ENCODE peak calls at places on chromosomes 2 and 18, in six cellular contexts. F, M, D, V, A and Z are unnamed samples.

GRCh38 chr2:27559228-27559627 is 23.6 kb upstream of the ZNF512 start:
- DNase-seq in F (no peak), M (no peak), D (no peak), V (no peak), A (no peak), Z (no peak)

GRCh38 chr2:232731470-232731869 is 34.3 kb downstream of the GIGYF2 start:
- DNase-seq in F (no peak), M (no peak), D (no peak), V (no peak), A (no peak), Z (no peak)

GRCh38 chr18:35513181-35513932 is 15.6 kb upstream of the INO80C start:
- DNase-seq in F (no peak), M (no peak), D (no peak), V (peak; percentile 19), A (no peak), Z (peak; percentile 20)

GRCh38 chr2:112181571-112182290 is 43.5 kb downstream of the FBLN7 start:
- DNase-seq in F (no peak), M (no peak), D (no peak), V (no peak), A (no peak), Z (no peak)

GRCh38 chr2:105454801-105455485 is 56.1 kb upstream of the FHL2 start:
- DNase-seq in F (peak; percentile 55), M (peak; percentile 1), D (peak; percentile 52), V (no peak), A (no peak), Z (peak; percentile 51)

GRCh38 chr18:49848115-49848514 is 34.8 kb upstream of the ACAA2 start:
- DNase-seq in F (no peak), M (no peak), D (no peak), V (no peak), A (no peak), Z (no peak)

GRCh38 chr18:58998421-58999203 is 133.9 kb downstream of the ZNF532 start:
- DNase-seq in F (no peak), M (no peak), D (no peak), V (peak; percentile 75), A (no peak), Z (peak; percentile 14)

GRCh38 chr2:133194068-133194655 is 374.1 kb downstream of the NCKAP5 start:
- DNase-seq in F (no peak), M (no peak), D (no peak), V (no peak), A (no peak), Z (no peak)

GRCh38 chr2:241762321-241762932 is 14.2 kb upstream of the GAL3ST2 start:
- DNase-seq in F (no peak), M (no peak), D (no peak), V (no peak), A (no peak), Z (no peak)

GRCh38 chr2:182242561-182242960 is 184.3 kb downstream of the PDE1A start:
- DNase-seq in F (no peak), M (no peak), D (no peak), V (no peak), A (peak; percentile 10), Z (no peak)

GRCh38 chr2:182245963-182246362 is 180.9 kb downstream of the PDE1A start:
- DNase-seq in F (no peak), M (no peak), D (no peak), V (no peak), A (no peak), Z (no peak)

GRCh38 chr2:182241936-182242335 is 184.9 kb downstream of the PDE1A start:
- DNase-seq in F (no peak), M (no peak), D (no peak), V (no peak), A (no peak), Z (no peak)

DNA sequence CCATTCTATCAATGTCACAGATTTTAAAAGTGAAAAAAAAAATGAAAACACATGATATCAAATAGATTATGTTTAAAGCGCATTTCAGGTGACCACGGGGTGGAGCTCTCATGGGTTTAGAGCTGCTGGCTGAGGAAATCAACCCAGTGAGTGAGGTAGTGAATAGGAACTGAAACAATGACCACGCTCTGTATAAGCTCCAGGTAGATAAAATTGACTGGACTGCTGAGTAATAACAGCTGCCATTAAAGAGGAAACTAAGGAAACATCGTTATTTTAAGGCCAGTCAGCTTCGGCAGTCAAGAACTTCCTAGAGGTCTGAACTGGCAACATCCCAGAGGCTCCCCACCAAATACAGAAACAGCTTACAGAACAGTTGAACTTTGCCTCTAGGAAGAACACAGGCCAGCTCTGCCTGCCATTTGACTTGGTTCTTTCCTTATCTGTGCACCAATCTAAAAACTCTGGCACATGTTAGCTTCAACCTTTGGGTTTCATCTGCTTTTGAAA is 185.9 kb downstream of the PDE1A start:
- DNase-seq in F (peak; percentile 55), M (peak; percentile 62), D (peak; percentile 51), V (no peak), A (peak; percentile 10), Z (peak; percentile 60)
- TF ChIP-seq CTCF in F (peak; percentile 70), M (peak; percentile 70), D (peak; percentile 47), V (no peak), A (peak; percentile 52), Z (peak; percentile 44)

GRCh38 chr2:45003586-45004568 is 5.4 kb downstream of the SIX2 start:
- DNase-seq in F (no peak), M (no peak), D (no peak), V (no peak), A (no peak), Z (no peak)

GRCh38 chr2:45004569-45005181 is 4.6 kb downstream of the SIX2 start:
- DNase-seq in F (no peak), M (no peak), D (no peak), V (no peak), A (no peak), Z (no peak)

GRCh38 chr2:45006942-45007287 is 2.3 kb downstream of the SIX2 start:
- DNase-seq in F (no peak), M (no peak), D (no peak), V (no peak), A (no peak), Z (no peak)

GRCh38 chr2:45006041-45006941 is 3.0 kb downstream of the SIX2 start:
- DNase-seq in F (no peak), M (no peak), D (no peak), V (no peak), A (no peak), Z (no peak)

GRCh38 chr2:45005261-45006002 is 3.8 kb downstream of the SIX2 start:
- DNase-seq in F (no peak), M (no peak), D (no peak), V (no peak), A (no peak), Z (no peak)
- H3K27me3 ChIP-seq in F (peaks cover 84% of the 10 kb centered on the region), M (peaks cover 43% of the 10 kb centered on the region), D (no peaks in the 10 kb centered on the region), V (no peaks in the 10 kb centered on the region), A (peaks cover 84% of the 10 kb centered on the region), Z (peaks cover 100% of the 10 kb centered on the region)

GRCh38 chr2:73177645-73178255 is 24.6 kb upstream of the NOTO start:
- DNase-seq in F (no peak), M (no peak), D (no peak), V (no peak), A (no peak), Z (no peak)
- TF ChIP-seq EP300 in F (no peak), M (no peak), D (no peak), V (no peak), A (no peak), Z (no peak)

GRCh38 chr2:147756103-147756502 is 88.7 kb upstream of the ACVR2A start:
- DNase-seq in F (no peak), M (no peak), D (no peak), V (no peak), A (peak; percentile 15), Z (no peak)
- TF ChIP-seq CTCF in F (no peak), M (no peak), D (no peak), V (no peak), A (no peak), Z (no peak)